ENCODE peak calls at places on chromosome 5, in seven cellular contexts. H is body of pancreas, O is HepG2, X is heart left ventricle, U is vagina, W is right lobe of liver, Q is stomach. Y is an unnamed sample.

GRCh38 chr5:142386151-142387021 is 61.6 kb upstream of the SPRY4 start:
- DNase-seq in W (no peak), O (peak; percentile 24), H (no peak), Q (no peak), X (no peak), U (no peak), Y (no peak)

GRCh38 chr5:56639491-56639890 is 175.9 kb upstream of the MAP3K1 start:
- DNase-seq in O (no peak), H (no peak), W (no peak), Q (no peak), X (no peak), U (no peak), Y (no peak)

GRCh38 chr5:150295172-150295611 is 5.6 kb upstream of the CAMK2A start:
- DNase-seq in H (no peak), O (peak; percentile 60), X (no peak), U (no peak), Q (peak; percentile 43), W (no peak), Y (peak; percentile 71)

GRCh38 chr5:141618030-141618803 is 583 bp downstream of the DIAPH1 start:
- DNase-seq in X (peak; percentile 73), Q (peak; percentile 88), O (peak; percentile 63), U (no peak), H (peak; percentile 93), W (peak; percentile 87), Y (peak; percentile 55)

GRCh38 chr5:6551287-6551954 is 81.4 kb downstream of the NSUN2 start:
- DNase-seq in O (no peak), W (no peak), U (no peak), Q (no peak), H (no peak), X (no peak), Y (no peak)

GRCh38 chr5:161369032-161369431 is 177.5 kb downstream of the GABRB2 start:
- DNase-seq in H (no peak), U (no peak), Q (no peak), W (no peak), O (no peak), X (no peak), Y (no peak)

GRCh38 chr5:171387970-171388815 is 544 bp downstream of the NPM1 start:
- DNase-seq in O (peak; percentile 56), H (peak; percentile 77), W (peak; percentile 77), Q (peak; percentile 74), X (peak; percentile 83), U (no peak), Y (peak; percentile 77)

GRCh38 chr5:180647465-180647864 is 1.9 kb downstream of the FLT4 start:
- DNase-seq in X (peak; percentile 37), U (no peak), H (no peak), Q (no peak), O (no peak), W (no peak), Y (peak; percentile 29)

GRCh38 chr5:142474426-142474825 is 149.6 kb upstream of the SPRY4 start:
- DNase-seq in Q (no peak), H (no peak), W (no peak), O (no peak), U (no peak), X (no peak), Y (no peak)

GRCh38 chr5:6066026-6066425 is 312.3 kb downstream of the MED10 start:
- DNase-seq in W (no peak), Q (no peak), U (no peak), O (no peak), H (no peak), X (no peak), Y (no peak)

GRCh38 chr5:43096916-43097315 is 23.8 kb upstream of the ZNF131 start:
- DNase-seq in Q (no peak), X (no peak), U (no peak), W (no peak), O (no peak), H (no peak), Y (no peak)

GRCh38 chr5:134547999-134548626 is 22.6 kb downstream of the JADE2 start:
- DNase-seq in Q (no peak), W (no peak), O (no peak), H (no peak), X (no peak), U (no peak), Y (peak; percentile 51)

GRCh38 chr5:138489705-138490104 is 24.4 kb downstream of the EGR1 start:
- DNase-seq in W (no peak), U (no peak), H (no peak), Q (peak; percentile 40), X (no peak), O (no peak), Y (no peak)

GRCh38 chr5:172350212-172351181 is 66.9 kb upstream of the UBTD2 start:
- DNase-seq in W (no peak), H (no peak), U (no peak), O (no peak), Q (no peak), X (no peak), Y (no peak)

GRCh38 chr5:179618923-179619554 is 4.4 kb downstream of the HNRNPH1 start:
- DNase-seq in H (no peak), W (no peak), O (no peak), X (no peak), U (no peak), Q (no peak), Y (peak; percentile 10)

GRCh38 chr5:179621551-179621971 is 1.9 kb downstream of the HNRNPH1 start:
- DNase-seq in Q (no peak), X (no peak), H (no peak), O (no peak), W (no peak), U (no peak), Y (peak; percentile 27)

GRCh38 chr5:179619776-179620175 is 3.7 kb downstream of the HNRNPH1 start:
- DNase-seq in W (no peak), Q (no peak), U (no peak), H (no peak), X (no peak), O (no peak), Y (no peak)

GRCh38 chr5:179620703-179621350 is 2.6 kb downstream of the HNRNPH1 start:
- DNase-seq in Q (no peak), O (no peak), X (no peak), U (no peak), W (no peak), H (no peak), Y (no peak)

GRCh38 chr5:179620293-179620692 is 3.2 kb downstream of the HNRNPH1 start:
- DNase-seq in Q (no peak), X (no peak), O (no peak), W (no peak), U (no peak), H (no peak), Y (no peak)
- TF ChIP-seq POLR2A in Q (no peak), X (no peak), O (no peak), W (no peak), U (no peak), H (no peak), Y (no peak)

DNA sequence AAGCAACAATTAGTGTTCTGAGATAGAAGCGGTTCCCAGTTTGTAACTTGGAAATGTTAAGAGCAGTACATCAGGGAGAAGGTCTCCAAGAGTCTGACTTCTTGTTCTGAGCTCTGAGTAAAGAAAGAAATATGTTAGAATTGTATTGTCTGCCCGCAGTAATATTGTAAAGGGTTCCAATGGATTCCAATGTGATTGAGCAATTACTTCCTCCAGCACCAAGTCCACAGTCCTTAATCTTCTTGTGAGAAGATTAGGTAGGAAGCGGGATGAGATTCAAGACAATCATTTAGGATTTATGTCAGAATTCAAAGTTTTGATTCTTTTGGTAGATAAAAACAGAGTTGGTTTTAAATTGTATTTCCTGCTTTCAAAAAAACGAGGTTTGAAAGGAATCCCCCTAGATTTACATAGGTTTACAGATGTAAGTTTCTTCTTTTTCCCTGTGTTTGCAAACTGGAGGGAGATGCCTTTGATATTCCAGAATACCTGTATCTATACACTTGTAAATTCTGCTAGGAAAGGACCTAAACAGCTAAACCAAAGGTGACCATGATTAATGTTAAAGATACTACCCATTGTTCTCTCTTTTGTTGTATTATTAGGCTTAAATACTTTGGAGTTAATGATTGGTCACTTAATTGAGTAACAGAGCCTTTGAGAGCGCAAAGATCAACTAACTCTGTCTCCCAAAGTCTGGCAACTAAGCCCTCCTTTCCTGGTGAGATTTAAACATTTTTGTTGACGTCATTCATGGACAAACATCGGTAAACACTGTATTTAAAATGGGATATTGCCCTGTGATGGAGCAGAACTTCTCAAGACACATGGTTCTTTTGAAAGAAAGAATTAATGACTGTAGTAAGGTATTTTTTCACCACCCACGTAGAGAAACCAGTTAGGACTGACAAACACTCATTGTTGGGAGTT is 4.3 kb downstream of the VCAN start:
- DNase-seq in X (no peak), W (no peak), O (peak; percentile 85), Q (no peak), U (no peak), H (no peak), Y (no peak)
- H3K27ac ChIP-seq in X (peak overlapping the region; percentile 84), W (no peak overlapping the region), O (peak overlapping the region; percentile 14), Q (peak overlapping the region; percentile 80), U (peak overlapping the region; percentile 73), H (peak overlapping the region; percentile 42), Y (no peak overlapping the region)

GRCh38 chr5:131790550-131790949 is 6.3 kb downstream of the FNIP1 start:
- DNase-seq in Q (no peak), X (no peak), O (no peak), W (no peak), H (no peak), U (no peak), Y (no peak)

GRCh38 chr5:131795128-131795719 is 1.6 kb downstream of the FNIP1 start:
- DNase-seq in W (no peak), U (no peak), O (no peak), Q (no peak), X (no peak), H (no peak), Y (no peak)

GRCh38 chr5:131794596-131794995 is 2.2 kb downstream of the FNIP1 start:
- DNase-seq in H (no peak), Q (no peak), O (no peak), W (no peak), X (no peak), U (no peak), Y (no peak)

GRCh38 chr5:131789765-131790164 is 7.1 kb downstream of the FNIP1 start:
- DNase-seq in Q (no peak), X (no peak), U (no peak), W (no peak), H (no peak), O (no peak), Y (no peak)

GRCh38 chr5:131792900-131793299 is 3.9 kb downstream of the FNIP1 start:
- DNase-seq in U (no peak), W (no peak), Q (no peak), H (no peak), X (no peak), O (no peak), Y (no peak)
- H3K4me1 ChIP-seq in U (peaks cover 65% of the 10 kb centered on the region), W (no peaks in the 10 kb centered on the region), Q (peaks cover 58% of the 10 kb centered on the region), H (peaks cover 43% of the 10 kb centered on the region), X (no peaks in the 10 kb centered on the region), O (peaks cover 38% of the 10 kb centered on the region), Y (peaks cover 6% of the 10 kb centered on the region)

DNA sequence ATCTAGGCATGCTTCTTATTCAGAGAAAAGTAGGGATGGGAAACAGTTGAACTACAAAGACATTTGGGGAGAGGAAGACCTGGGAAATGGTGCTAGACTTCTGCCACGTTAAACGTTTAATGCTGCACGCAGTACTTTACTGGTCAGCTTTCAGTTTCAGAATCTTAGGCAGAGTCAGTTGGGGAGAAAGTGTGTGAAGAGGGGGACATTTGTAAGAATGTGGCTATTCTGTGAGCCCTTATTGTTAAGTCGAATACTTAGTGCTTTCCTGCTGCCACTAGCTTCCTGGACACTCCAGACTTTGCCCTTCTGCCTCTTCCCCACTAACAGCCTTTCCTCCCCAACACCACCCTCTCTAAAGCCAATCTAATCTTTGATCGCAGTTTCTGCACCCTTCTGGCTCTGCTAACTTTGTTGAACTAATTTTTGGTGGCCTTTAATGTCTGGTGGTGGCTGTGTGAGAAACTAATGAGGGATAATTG is 6.1 kb downstream of the CYSTM1 start:
- DNase-seq in O (peak; percentile 54), Q (no peak), X (no peak), H (no peak), U (no peak), W (peak; percentile 55), Y (no peak)
- TF ChIP-seq POLR2A in O (no peak), Q (no peak), X (no peak), H (no peak), U (no peak), W (no peak), Y (no peak)